ENCODE peak calls at places on chromosome 2, in eight cellular contexts. Q is cardiac muscle cell, Y is lower lobe of right lung, M is GM23338, F is esophagus squamous epithelium, U is pancreas, S is A549, E is H1. O is an unnamed sample.

GRCh38 chr2:198756166-198756565 is 701.6 kb downstream of the SATB2 start:
- DNase-seq in Q (no peak), Y (no peak), M (no peak), F (no peak), U (no peak), S (no peak), E (no peak), O (no peak)

GRCh38 chr2:240934701-240935100 is 28.6 kb downstream of the CROCC2 start:
- DNase-seq in Q (no peak), Y (peak), M (no peak), F (no peak), U (no peak), S (no peak), E (peak), O (no peak)

GRCh38 chr2:106137944-106138903 is 55.9 kb downstream of the UXS1 start:
- DNase-seq in Q (no peak), Y (no peak), M (no peak), F (no peak), U (no peak), S (no peak), E (no peak), O (no peak)

GRCh38 chr2:54572262-54572635 is 116.1 kb downstream of the SPTBN1 start:
- DNase-seq in Q (peak), Y (no peak), M (no peak), F (no peak), U (no peak), S (peak), E (no peak), O (no peak)

GRCh38 chr2:54212456-54212855 is 43.6 kb downstream of the TSPYL6 start:
- DNase-seq in Q (peak), Y (no peak), M (no peak), F (no peak), U (no peak), S (no peak), E (no peak), O (no peak)

GRCh38 chr2:234273887-234274584 is 222.8 kb downstream of the ARL4C start:
- DNase-seq in Q (no peak), Y (no peak), M (no peak), F (no peak), U (no peak), S (no peak), E (no peak), O (no peak)

GRCh38 chr2:26363323-26363722 is 16.7 kb upstream of the ADGRF3 start:
- DNase-seq in Q (peak), Y (no peak), M (no peak), F (no peak), U (no peak), S (no peak), E (no peak), O (no peak)

GRCh38 chr2:12326449-12327190 is 390.1 kb upstream of the TRIB2 start:
- DNase-seq in Q (no peak), Y (no peak), M (peak), F (no peak), U (peak), S (no peak), E (peak), O (no peak)

GRCh38 chr2:121360566-121361300 is 75.7 kb upstream of the TFCP2L1 start:
- DNase-seq in Q (peak), Y (peak), M (no peak), F (no peak), U (peak), S (peak), E (no peak), O (peak)

GRCh38 chr2:239145106-239145505 is 255.7 kb downstream of the HDAC4 start:
- DNase-seq in Q (no peak), Y (peak), M (peak), F (no peak), U (no peak), S (no peak), E (no peak), O (no peak)

GRCh38 chr2:172545408-172546075 is 10.3 kb upstream of the PDK1 start:
- DNase-seq in Q (no peak), Y (no peak), M (no peak), F (no peak), U (no peak), S (no peak), E (no peak), O (no peak)

GRCh38 chr2:233473878-233474277 is 92.7 kb downstream of the USP40 start:
- DNase-seq in Q (no peak), Y (no peak), M (no peak), F (no peak), U (no peak), S (no peak), E (no peak), O (no peak)

GRCh38 chr2:70043252-70043875 is 43.9 kb upstream of the PCBP1 start:
- DNase-seq in Q (no peak), Y (peak), M (no peak), F (peak), U (no peak), S (no peak), E (no peak), O (no peak)
- TF ChIP-seq CTCF in Q (no peak), Y (no peak), M (no peak), F (no peak), U (no peak), S (no peak), E (no peak), O (no peak)

DNA sequence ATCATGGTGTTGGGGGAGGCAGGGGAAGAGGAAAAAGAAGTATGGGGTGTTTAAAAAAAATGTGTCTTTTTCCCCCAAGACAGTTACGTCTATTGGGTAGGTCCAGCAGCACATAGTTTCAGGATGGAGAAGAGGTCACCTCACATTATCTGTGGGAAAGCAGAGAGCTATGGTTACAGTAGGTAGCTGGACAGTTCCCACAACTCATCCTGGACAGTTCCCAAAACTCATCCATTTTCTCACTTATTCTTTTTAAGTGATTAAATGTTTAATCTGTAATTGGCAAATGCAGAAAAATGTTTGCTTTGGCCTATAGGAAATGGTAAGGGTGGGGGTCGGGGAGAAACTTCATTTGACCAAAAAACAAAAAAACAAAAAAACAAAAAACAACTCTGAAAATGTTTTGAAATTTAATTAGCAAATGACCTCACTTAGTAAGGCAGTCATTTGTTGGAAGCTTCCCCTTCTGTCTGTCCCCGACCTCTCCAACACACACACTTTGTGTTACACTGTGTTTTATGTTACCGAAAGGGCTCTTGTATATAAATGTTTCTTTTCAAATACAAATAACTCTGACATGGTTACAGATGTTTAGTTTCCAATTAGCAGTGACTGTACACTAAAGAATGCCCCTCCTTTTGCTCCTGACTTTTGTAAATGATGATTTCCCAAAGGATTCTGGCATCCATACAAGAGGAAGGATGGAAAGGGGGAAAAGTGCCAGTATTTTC is 173.3 kb upstream of the ZFP36L2 start:
- DNase-seq in Q (peak), Y (no peak), M (no peak), F (no peak), U (no peak), S (no peak), E (no peak), O (no peak)
- H3K27ac ChIP-seq in Q (no peak), Y (peak), M (no peak), F (peak), U (no peak), S (no peak), E (no peak), O (peak)

GRCh38 chr2:74278176-74278575 is 65.0 kb downstream of the SLC4A5 start:
- DNase-seq in Q (no peak), Y (no peak), M (no peak), F (no peak), U (no peak), S (no peak), E (no peak), O (no peak)
- TF ChIP-seq CTCF in Q (no peak), Y (no peak), M (no peak), F (no peak), U (no peak), S (no peak), E (no peak), O (no peak)

DNA sequence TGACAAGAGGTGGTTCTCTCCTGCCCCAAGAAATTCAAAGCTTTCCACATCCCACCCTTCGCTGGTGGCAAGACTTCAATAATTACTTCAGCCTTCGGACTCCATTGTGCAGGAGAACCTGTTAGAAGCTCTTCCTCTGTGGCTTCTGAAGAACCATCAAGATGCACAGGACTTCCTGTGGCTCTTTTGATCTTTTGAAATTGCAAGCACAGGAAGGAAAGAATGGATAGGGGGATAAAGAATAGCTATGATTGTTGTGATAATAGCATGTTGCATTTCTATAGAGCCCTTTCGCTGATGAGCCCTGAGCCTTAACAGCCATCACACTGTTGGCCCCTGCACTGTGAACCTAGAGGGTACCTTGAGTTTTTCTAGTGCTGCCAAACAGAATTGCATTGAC is 7.4 kb downstream of the EPAS1 start:
- DNase-seq in Q (no peak), Y (no peak), M (no peak), F (no peak), U (no peak), S (no peak), E (no peak), O (no peak)
- H3K27ac ChIP-seq in Q (no peak), Y (peak), M (no peak), F (peak), U (no peak), S (peak), E (no peak), O (no peak)

GRCh38 chr2:196160966-196161365 is 10.4 kb downstream of the STK17B start:
- DNase-seq in Q (no peak), Y (no peak), M (no peak), F (no peak), U (no peak), S (no peak), E (no peak), O (no peak)

GRCh38 chr2:196160101-196160500 is 11.3 kb downstream of the STK17B start:
- DNase-seq in Q (peak), Y (no peak), M (peak), F (peak), U (no peak), S (peak), E (no peak), O (no peak)

GRCh38 chr2:196165016-196165415 is 6.4 kb downstream of the STK17B start:
- DNase-seq in Q (no peak), Y (no peak), M (peak), F (no peak), U (no peak), S (no peak), E (no peak), O (no peak)

GRCh38 chr2:196162586-196163180 is 8.7 kb downstream of the STK17B start:
- DNase-seq in Q (no peak), Y (no peak), M (no peak), F (no peak), U (no peak), S (no peak), E (no peak), O (no peak)

DNA sequence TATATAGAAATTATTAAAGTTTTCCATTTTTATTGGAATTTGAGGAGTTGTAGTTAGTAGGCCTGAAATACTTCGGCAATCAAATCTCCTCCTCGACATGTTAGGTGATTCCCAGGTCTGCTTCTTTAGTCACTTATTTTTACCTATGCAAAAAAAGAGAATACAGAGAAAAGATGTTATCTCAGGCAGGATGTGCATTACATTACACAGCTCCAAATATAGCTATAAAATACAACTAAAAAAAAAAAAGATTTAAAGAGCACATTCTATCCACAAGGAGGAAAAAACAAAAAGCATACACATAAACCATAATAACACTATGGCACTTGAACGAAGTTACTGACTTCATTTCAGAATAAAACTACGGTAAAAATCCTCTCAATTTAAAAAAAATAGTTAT is 8.1 kb downstream of the STK17B start:
- DNase-seq in Q (no peak), Y (no peak), M (no peak), F (no peak), U (no peak), S (no peak), E (no peak), O (no peak)
- TF ChIP-seq CTCF in Q (no peak), Y (no peak), M (no peak), F (no peak), U (no peak), S (no peak), E (no peak), O (no peak)

GRCh38 chr2:197454923-197455322 is 1.6 kb downstream of the COQ10B start:
- DNase-seq in Q (no peak), Y (no peak), M (no peak), F (no peak), U (no peak), S (no peak), E (no peak), O (no peak)
- H3K27ac ChIP-seq in Q (peak), Y (peak), M (no peak), F (peak), U (no peak), S (no peak), E (no peak), O (no peak)

DNA sequence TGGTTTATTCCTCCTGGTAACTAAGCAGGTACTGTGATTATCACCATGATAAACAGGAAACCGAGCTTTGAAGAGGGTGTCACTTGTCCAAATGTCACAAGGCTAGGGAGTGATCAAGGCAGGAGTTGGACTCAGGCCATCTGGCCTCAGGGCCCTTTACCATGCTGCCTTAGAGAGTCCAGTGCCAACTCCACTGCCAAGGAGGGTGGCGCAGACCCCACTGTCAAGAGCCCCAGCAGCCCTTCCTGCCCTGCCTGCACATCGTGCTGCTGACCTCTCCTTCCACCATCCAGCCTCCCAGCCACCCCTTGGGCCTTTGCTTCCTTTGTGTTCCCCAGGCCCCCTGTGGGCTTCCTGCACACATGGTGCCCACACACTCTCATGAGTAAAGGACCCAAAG is 48.3 kb downstream of the TNS1 start:
- DNase-seq in Q (no peak), Y (peak), M (no peak), F (no peak), U (peak), S (no peak), E (no peak), O (no peak)
- TF ChIP-seq CTCF in Q (no peak), Y (no peak), M (no peak), F (no peak), U (no peak), S (no peak), E (no peak), O (no peak)

DNA sequence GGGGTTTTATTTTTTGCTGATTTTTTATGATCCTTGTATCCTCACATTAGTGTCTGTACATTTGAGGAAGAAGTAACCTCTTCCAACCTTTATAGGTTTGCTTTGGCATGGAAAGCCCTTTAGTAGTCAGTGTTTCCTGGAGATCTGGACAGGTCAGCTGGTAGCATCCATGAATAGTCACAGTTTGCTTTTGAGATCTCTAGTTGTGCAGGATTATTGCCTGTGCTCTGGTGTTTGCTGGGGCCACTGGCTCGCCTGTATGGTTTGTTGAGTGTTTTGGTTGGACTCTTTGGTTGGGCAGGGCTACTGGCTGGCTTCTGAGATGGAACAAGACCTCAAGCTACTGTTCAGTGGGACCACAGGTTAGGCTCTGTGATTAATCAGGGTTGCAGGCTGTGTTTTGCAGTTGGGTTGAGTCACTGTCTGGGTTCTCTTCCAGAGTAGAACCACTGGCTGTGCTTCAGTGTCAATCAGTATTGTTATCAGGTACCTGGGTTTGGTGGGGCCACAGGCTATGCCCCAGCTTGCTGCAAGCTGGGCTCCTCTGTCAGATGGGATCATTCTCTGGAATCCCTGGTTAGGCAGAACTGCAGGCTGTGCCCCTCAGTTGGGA is 20.0 kb downstream of the SP140L start:
- DNase-seq in Q (no peak), Y (no peak), M (no peak), F (no peak), U (no peak), S (no peak), E (no peak), O (no peak)
- H3K27ac ChIP-seq in Q (no peak), Y (no peak), M (no peak), F (no peak), U (no peak), S (no peak), E (no peak), O (no peak)

GRCh38 chr2:160882906-160883305 is 277.3 kb upstream of the TANK start:
- DNase-seq in Q (peak), Y (no peak), M (no peak), F (no peak), U (no peak), S (no peak), E (no peak), O (no peak)
- TF ChIP-seq CTCF in Q (no peak), Y (no peak), M (no peak), F (no peak), U (no peak), S (no peak), E (no peak), O (no peak)

O was measured in thoracic aorta.